ENCODE peak calls at places on chromosome 21, in eight cellular contexts. C is GM23248, X is hepatocyte, S is PC-3, R is MM.1S, V is neural progenitor cell, Y is OCI-LY7, M is HCT116. P is an unnamed sample.

GRCh38 chr21:25862596-25862995 is 127.8 kb downstream of the GABPA start:
- DNase-seq in M (peak), R (peak), C (peak), Y (peak), S (peak), V (peak), X (no peak), P (peak)

GRCh38 chr21:43021756-43022600 is 47.6 kb downstream of the PKNOX1 start:
- DNase-seq in S (no peak), C (no peak), R (no peak), M (no peak), Y (no peak), V (no peak), X (no peak), P (peak)

GRCh38 chr21:41369915-41370839 is 8.3 kb downstream of the MX2 start:
- DNase-seq in Y (no peak), X (no peak), S (no peak), V (no peak), M (no peak), R (no peak), C (no peak), P (peak)

GRCh38 chr21:21158376-21158918 is 160.2 kb downstream of the NCAM2 start:
- DNase-seq in V (no peak), Y (no peak), M (no peak), S (no peak), C (no peak), R (no peak), X (no peak), P (no peak)

GRCh38 chr21:41848971-41849580 is 30.1 kb downstream of the PRDM15 start:
- DNase-seq in C (no peak), X (no peak), S (no peak), M (no peak), V (no peak), R (no peak), Y (no peak), P (no peak)

GRCh38 chr21:46168659-46169386 is 13.4 kb upstream of the FTCD start:
- DNase-seq in Y (no peak), R (no peak), C (no peak), S (no peak), V (no peak), M (no peak), X (no peak), P (no peak)

GRCh38 chr21:36835383-36835795 is 131.1 kb downstream of the HLCS start:
- DNase-seq in V (no peak), R (no peak), C (peak), X (no peak), M (no peak), S (peak), Y (no peak), P (no peak)

GRCh38 chr21:45990049-45990711 is 8.6 kb downstream of the COL6A1 start:
- DNase-seq in M (no peak), S (no peak), R (no peak), C (no peak), X (no peak), Y (no peak), V (no peak), P (no peak)

GRCh38 chr21:30552782-30553181 is 8.3 kb downstream of the KRTAP19-7 start:
- DNase-seq in Y (no peak), V (no peak), S (no peak), M (no peak), C (no peak), R (no peak), X (no peak), P (no peak)

GRCh38 chr21:23455676-23456075 is 2151.6 kb downstream of the MRPL39 start:
- DNase-seq in V (no peak), S (no peak), Y (no peak), M (no peak), X (no peak), R (peak), C (no peak), P (no peak)

GRCh38 chr21:42496839-42497202 is 797 bp upstream of the RSPH1 start:
- DNase-seq in R (peak), M (no peak), X (peak), C (peak), S (no peak), V (peak), Y (no peak), P (peak)

GRCh38 chr21:31459457-31459856 is 115.4 kb upstream of the TIAM1 start:
- DNase-seq in S (no peak), C (no peak), M (peak), R (no peak), X (no peak), Y (no peak), V (peak), P (peak)

GRCh38 chr21:21057349-21058062 is 59.3 kb downstream of the NCAM2 start:
- DNase-seq in R (no peak), C (no peak), X (no peak), Y (no peak), S (no peak), V (no peak), M (no peak), P (peak)

GRCh38 chr21:41648591-41649031 is 118.2 kb downstream of the RIPK4 start:
- DNase-seq in S (peak), M (no peak), Y (no peak), C (peak), R (no peak), V (no peak), X (no peak), P (no peak)

GRCh38 chr21:44295646-44296045 is 4.2 kb upstream of the PFKL start:
- DNase-seq in R (no peak), S (no peak), C (no peak), X (no peak), M (no peak), V (no peak), Y (no peak), P (no peak)

GRCh38 chr21:44294391-44295162 is 5.3 kb upstream of the PFKL start:
- DNase-seq in R (no peak), C (peak), V (no peak), X (no peak), M (no peak), Y (no peak), S (no peak), P (no peak)

GRCh38 chr21:44296103-44296519 is 3.7 kb upstream of the PFKL start:
- DNase-seq in Y (no peak), S (no peak), C (no peak), X (no peak), R (no peak), M (no peak), V (no peak), P (no peak)

GRCh38 chr21:44293551-44294231 is 6.2 kb upstream of the PFKL start:
- DNase-seq in M (no peak), S (no peak), V (no peak), Y (no peak), R (no peak), C (no peak), X (no peak), P (no peak)

GRCh38 chr21:44295163-44295601 is 4.7 kb upstream of the PFKL start:
- DNase-seq in M (no peak), V (no peak), Y (peak), R (no peak), S (peak), C (no peak), X (no peak), P (no peak)
- TF ChIP-seq EZH2phosphoT487 in M (no peak), V (no peak), Y (no peak), R (no peak), S (no peak), C (no peak), X (no peak), P (no peak)

GRCh38 chr21:35651166-35651565 is 409.2 kb downstream of the SETD4 start:
- DNase-seq in V (peak), X (no peak), S (no peak), Y (no peak), C (no peak), R (no peak), M (no peak), P (no peak)

GRCh38 chr21:35652196-35652595 is 408.1 kb downstream of the SETD4 start:
- DNase-seq in X (no peak), Y (no peak), V (no peak), C (no peak), M (no peak), R (no peak), S (no peak), P (no peak)

GRCh38 chr21:35648512-35648911 is 411.8 kb downstream of the SETD4 start:
- DNase-seq in S (peak), R (peak), C (no peak), V (no peak), M (no peak), Y (no peak), X (no peak), P (no peak)

GRCh38 chr21:35646606-35647005 is 413.7 kb downstream of the SETD4 start:
- DNase-seq in Y (no peak), R (no peak), C (peak), S (no peak), M (no peak), V (no peak), X (no peak), P (no peak)

DNA sequence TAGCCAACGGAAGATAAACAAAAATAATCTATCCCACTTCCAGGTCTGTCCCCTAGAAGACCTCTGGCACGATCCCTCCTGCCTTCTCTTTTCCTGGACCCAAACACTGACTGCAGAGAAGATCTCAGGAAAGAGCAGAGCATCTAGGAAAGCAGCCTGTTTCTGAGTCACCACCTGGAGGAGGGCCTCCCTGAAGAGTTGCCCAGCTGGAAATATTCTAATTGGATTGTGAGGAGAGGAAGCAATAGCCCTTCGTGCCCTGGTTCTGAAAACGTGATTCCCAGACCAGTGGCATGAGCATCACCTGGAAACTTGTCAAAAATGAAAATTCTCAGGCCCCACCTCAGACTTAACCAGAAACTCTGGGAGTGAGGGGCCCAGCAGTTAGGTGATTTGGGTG is 411.1 kb downstream of the SETD4 start:
- DNase-seq in R (no peak), C (peak), M (no peak), S (peak), X (peak), V (no peak), Y (no peak), P (no peak)
- TF ChIP-seq EZH2phosphoT487 in R (no peak), C (no peak), M (no peak), S (no peak), X (no peak), V (no peak), Y (no peak), P (no peak)

GRCh38 chr21:17554619-17555472 is 42.0 kb downstream of the CXADR start:
- DNase-seq in X (no peak), C (peak), M (no peak), R (no peak), S (peak), V (peak), Y (peak), P (peak)
- TF ChIP-seq EZH2phosphoT487 in X (no peak), C (no peak), M (no peak), R (no peak), S (no peak), V (no peak), Y (no peak), P (no peak)

GRCh38 chr21:44836666-44837471 is 19.0 kb upstream of the SUMO3 start:
- DNase-seq in Y (no peak), V (no peak), S (peak), R (no peak), X (peak), M (no peak), C (peak), P (no peak)

GRCh38 chr21:44836349-44836665 is 18.4 kb upstream of the SUMO3 start:
- DNase-seq in Y (no peak), C (no peak), S (no peak), M (no peak), X (no peak), V (no peak), R (no peak), P (no peak)

GRCh38 chr21:44838038-44838895 is 20.4 kb upstream of the SUMO3 start:
- DNase-seq in Y (no peak), V (no peak), M (no peak), S (no peak), X (no peak), R (no peak), C (no peak), P (no peak)

GRCh38 chr21:44838951-44839350 is 21.1 kb upstream of the SUMO3 start:
- DNase-seq in Y (no peak), C (no peak), R (no peak), V (no peak), S (no peak), X (no peak), M (no peak), P (no peak)

DNA sequence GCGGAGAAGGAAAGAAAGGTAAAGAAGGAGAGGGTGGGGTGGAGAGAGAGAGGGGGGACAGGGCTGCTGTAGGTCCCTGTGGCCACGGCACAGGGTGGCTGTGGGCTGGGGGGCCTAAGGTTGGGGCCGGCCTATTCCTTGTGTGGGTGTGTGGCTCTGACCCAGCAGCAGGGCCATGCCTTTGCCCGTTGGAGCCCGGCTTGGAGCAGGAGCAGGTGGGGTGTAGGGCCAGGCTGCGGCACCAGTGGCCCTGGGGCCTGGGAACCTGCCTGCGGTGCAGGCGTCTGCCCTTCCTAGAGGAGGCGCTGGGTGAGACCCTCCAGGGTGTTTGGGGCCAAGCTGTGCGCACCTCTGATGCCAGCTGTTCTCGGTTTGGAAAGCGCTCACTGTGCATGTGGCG is 19.7 kb upstream of the SUMO3 start:
- DNase-seq in V (no peak), C (no peak), S (no peak), X (no peak), R (no peak), M (no peak), Y (no peak), P (no peak)
- TF ChIP-seq EZH2phosphoT487 in V (no peak), C (no peak), S (no peak), X (no peak), R (no peak), M (no peak), Y (no peak), P (no peak)

GRCh38 chr21:33029512-33029921 is 3.8 kb downstream of the OLIG2 start:
- DNase-seq in Y (no peak), R (no peak), X (no peak), V (peak), S (no peak), C (no peak), M (no peak), P (peak)
- TF ChIP-seq EZH2phosphoT487 in Y (no peak), R (no peak), X (no peak), V (peak), S (no peak), C (no peak), M (no peak), P (no peak)

DNA sequence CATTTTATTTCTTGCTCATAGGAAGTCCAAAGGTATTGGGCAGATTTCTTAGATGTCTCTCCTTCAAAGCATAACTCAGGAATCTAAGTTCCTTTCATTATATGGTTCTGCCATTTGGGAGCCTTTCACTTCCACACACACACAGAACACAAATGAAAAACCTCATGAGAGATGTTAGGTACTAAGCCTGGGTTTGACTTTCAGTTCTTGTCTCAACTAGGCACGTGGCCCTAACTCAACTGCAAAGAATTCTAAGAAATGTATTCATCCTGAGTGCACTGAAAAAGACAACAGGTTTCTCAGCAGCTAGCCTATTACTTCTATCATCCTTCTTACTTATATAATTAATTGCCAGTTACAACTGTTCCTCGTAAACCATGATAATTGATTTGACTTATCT is 190.0 kb upstream of the SAMSN1 start:
- DNase-seq in V (no peak), Y (peak), M (no peak), S (no peak), C (no peak), R (peak), X (no peak), P (no peak)
- TF ChIP-seq EZH2phosphoT487 in V (no peak), Y (no peak), M (no peak), S (no peak), C (no peak), R (no peak), X (no peak), P (no peak)

GRCh38 chr21:27513825-27514224 is 546.9 kb upstream of the ADAMTS5 start:
- DNase-seq in C (no peak), X (no peak), Y (no peak), R (no peak), S (no peak), M (no peak), V (no peak), P (no peak)

GRCh38 chr21:27515676-27516075 is 548.8 kb upstream of the ADAMTS5 start:
- DNase-seq in Y (no peak), M (no peak), V (no peak), S (peak), R (no peak), C (peak), X (no peak), P (no peak)

DNA sequence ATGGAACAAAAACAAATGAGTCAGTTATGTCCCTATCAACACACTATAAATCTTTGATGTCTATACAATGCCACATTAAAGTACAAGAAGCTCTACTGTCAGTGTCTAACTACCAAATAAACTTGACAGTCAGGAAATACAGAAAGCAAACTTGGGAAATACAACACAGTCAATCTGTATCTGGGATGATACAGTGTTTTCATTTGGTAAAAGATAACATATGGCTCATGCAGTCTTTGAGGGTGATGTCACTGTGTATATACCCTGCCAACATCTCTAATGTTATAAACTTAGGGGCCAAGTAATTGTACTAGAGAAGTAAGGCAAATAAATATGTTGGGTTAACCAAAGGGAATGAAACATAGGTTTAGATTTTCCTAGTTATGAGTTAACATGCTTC is 552.5 kb upstream of the ADAMTS5 start:
- DNase-seq in S (peak), X (no peak), M (no peak), V (no peak), C (peak), Y (no peak), R (no peak), P (no peak)
- TF ChIP-seq EZH2phosphoT487 in S (no peak), X (no peak), M (no peak), V (no peak), C (peak), Y (no peak), R (no peak), P (no peak)

GRCh38 chr21:38433516-38433915 is 64.8 kb downstream of the ERG start:
- DNase-seq in V (no peak), R (no peak), C (no peak), Y (no peak), S (no peak), X (no peak), M (no peak), P (no peak)
- TF ChIP-seq EZH2phosphoT487 in V (no peak), R (no peak), C (no peak), Y (no peak), S (no peak), X (no peak), M (no peak), P (no peak)

P was measured in GM23338.